ENCODE peak calls at places on chromosomes 11 and 22, in seven cellular contexts. H is GM23248, C is HCT116, S is PC-3, W is neural progenitor cell, O is hepatocyte, Q is MM.1S. F is an unnamed sample.

GRCh38 chr22:19085233-19086043 is 36.8 kb downstream of the DGCR2 start:
- DNase-seq in C (no peak), Q (peak; percentile 28), H (peak; percentile 56), O (peak; percentile 41), W (no peak), S (peak; percentile 51), F (peak; percentile 37)

GRCh38 chr11:126615819-126616218 is 260.3 kb downstream of the ST3GAL4 start:
- DNase-seq in C (no peak), O (no peak), H (no peak), W (no peak), S (no peak), Q (no peak), F (no peak)

GRCh38 chr11:115606223-115607220 is 102.3 kb upstream of the CADM1 start:
- DNase-seq in C (no peak), H (no peak), O (peak; percentile 50), S (no peak), W (no peak), Q (no peak), F (no peak)

GRCh38 chr11:48011125-48012050 is 31.0 kb downstream of the PTPRJ start:
- DNase-seq in C (no peak), W (no peak), Q (no peak), O (no peak), H (no peak), S (no peak), F (no peak)

GRCh38 chr11:44814881-44815592 is 88.3 kb downstream of the TSPAN18 start:
- DNase-seq in Q (no peak), S (no peak), C (no peak), O (no peak), H (peak; percentile 64), W (no peak), F (no peak)

GRCh38 chr11:130428271-130428670 is at the start of gene ADAMTS8:
- DNase-seq in H (peak; percentile 42), S (no peak), W (peak; percentile 69), C (no peak), O (no peak), Q (no peak), F (peak; percentile 62)

GRCh38 chr22:50599816-50600454 is 658 bp upstream of the MAPK8IP2 start:
- DNase-seq in Q (peak; percentile 29), O (peak; percentile 79), H (peak; percentile 64), C (no peak), W (peak; percentile 88), S (peak; percentile 14), F (peak; percentile 76)

GRCh38 chr11:69868871-69869270 is 49.7 kb upstream of the FGF3 start:
- DNase-seq in O (no peak), H (no peak), C (no peak), Q (no peak), S (no peak), W (no peak), F (no peak)

GRCh38 chr11:2578934-2579280 is 120.9 kb downstream of the KCNQ1OT1 start:
- DNase-seq in W (no peak), Q (no peak), H (no peak), C (no peak), S (no peak), O (no peak), F (no peak)

GRCh38 chr11:119350302-119350701 is 3.8 kb upstream of the MFRP start:
- DNase-seq in C (no peak), Q (no peak), S (no peak), O (no peak), W (no peak), H (no peak), F (no peak)

GRCh38 chr11:74679513-74679865 is 51.7 kb downstream of the CHRDL2 start:
- DNase-seq in C (no peak), Q (no peak), W (no peak), O (no peak), S (no peak), H (no peak), F (no peak)

GRCh38 chr11:34052608-34053160 is 1.2 kb downstream of the CAPRIN1 start:
- DNase-seq in W (peak; percentile 56), O (peak; percentile 48), H (peak; percentile 54), Q (peak; percentile 16), S (no peak), C (no peak), F (peak; percentile 19)

GRCh38 chr11:60634151-60634550 is 65.3 kb upstream of the MS4A8 start:
- DNase-seq in W (peak; percentile 57), S (peak; percentile 32), H (peak; percentile 6), O (no peak), C (peak; percentile 1), Q (no peak), F (peak; percentile 74)

GRCh38 chr22:50503475-50504145 is 3.9 kb downstream of the LMF2 start:
- DNase-seq in C (no peak), S (no peak), Q (no peak), W (no peak), H (no peak), O (peak; percentile 8), F (peak; percentile 47)

GRCh38 chr22:29827091-29827490 is 11.0 kb downstream of the ASCC2 start:
- DNase-seq in C (no peak), H (no peak), O (no peak), Q (no peak), W (no peak), S (no peak), F (no peak)

GRCh38 chr11:72568861-72569260 is 105.4 kb downstream of the PDE2A start:
- DNase-seq in W (no peak), Q (no peak), C (no peak), H (peak; percentile 64), S (peak; percentile 57), O (no peak), F (no peak)

GRCh38 chr11:8091671-8092070 is 10.7 kb downstream of the TUB start:
- DNase-seq in W (no peak), Q (no peak), H (no peak), O (no peak), C (no peak), S (no peak), F (no peak)

GRCh38 chr11:8093931-8094575 is 13.0 kb downstream of the TUB start:
- DNase-seq in S (no peak), W (no peak), O (peak; percentile 39), C (no peak), Q (no peak), H (peak; percentile 13), F (no peak)

GRCh38 chr11:8090756-8091155 is 9.7 kb downstream of the TUB start:
- DNase-seq in W (peak; percentile 91), O (peak; percentile 71), C (peak; percentile 8), H (peak; percentile 43), S (peak; percentile 30), Q (peak; percentile 38), F (peak; percentile 95)

GRCh38 chr11:8094656-8095055 is 13.6 kb downstream of the TUB start:
- DNase-seq in W (no peak), S (no peak), H (no peak), C (no peak), O (no peak), Q (no peak), F (no peak)

DNA sequence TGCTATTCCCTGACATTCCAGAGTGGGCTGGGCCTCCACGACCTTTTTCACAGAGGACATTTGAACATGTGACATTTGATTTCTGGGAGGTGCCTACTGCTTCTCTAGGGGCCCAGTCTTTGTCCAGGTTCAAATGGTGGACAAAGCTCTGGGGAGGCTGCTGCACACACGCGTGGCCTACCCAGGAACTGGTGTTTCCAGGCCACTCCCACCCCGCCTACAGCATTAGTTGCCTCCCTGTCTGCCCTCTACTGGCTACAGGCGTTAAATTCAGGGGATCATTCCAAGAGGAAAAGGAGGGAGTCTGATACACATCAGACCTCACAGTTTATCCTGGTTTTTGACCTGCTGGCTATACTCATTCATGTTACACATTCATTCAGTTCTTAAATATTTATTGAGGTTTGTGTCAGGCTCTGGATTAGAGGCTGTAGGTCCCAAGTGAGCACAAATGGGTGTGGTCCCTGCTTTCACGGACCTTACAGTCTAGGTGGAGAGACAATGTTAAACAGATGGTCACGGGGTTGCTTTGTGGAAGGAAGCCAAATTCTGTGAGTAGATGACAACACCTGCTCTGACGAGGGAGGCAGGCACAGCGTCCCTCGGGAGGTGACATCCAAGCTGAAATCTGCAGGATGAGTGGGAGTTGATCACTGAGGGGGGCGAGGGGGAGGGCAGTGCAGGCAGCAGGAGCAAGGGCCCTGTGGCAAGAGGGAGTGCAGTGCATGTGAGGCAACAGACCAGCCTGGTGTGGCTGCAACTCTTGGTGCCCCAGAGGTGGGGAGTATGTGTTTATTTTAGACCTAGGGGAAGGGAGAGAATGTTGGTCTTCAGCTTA is 11.8 kb downstream of the TUB start:
- DNase-seq in S (peak; percentile 76), H (peak; percentile 92), W (peak; percentile 77), Q (peak; percentile 68), O (peak; percentile 77), C (peak; percentile 56), F (peak; percentile 92)
- TF ChIP-seq EZH2phosphoT487 in S (no peak), H (no peak), W (no peak), Q (no peak), O (no peak), C (no peak), F (no peak)

GRCh38 chr11:12114487-12115033 is 4.2 kb downstream of the MICAL2 start:
- DNase-seq in C (no peak), W (no peak), S (no peak), Q (no peak), H (no peak), O (no peak), F (no peak)
- H4K20me1 ChIP-seq in C (no peaks in the 10 kb centered on the region), W (peaks cover 6% of the 10 kb centered on the region), S (peaks cover 35% of the 10 kb centered on the region), Q (no peaks in the 10 kb centered on the region), H (no peaks in the 10 kb centered on the region), O (no peaks in the 10 kb centered on the region), F (no peaks in the 10 kb centered on the region)

GRCh38 chr11:20160425-20161229 is at the start of gene DBX1:
- DNase-seq in C (no peak), H (no peak), W (peak; percentile 30), O (no peak), Q (no peak), S (no peak), F (peak; percentile 28)
- TF ChIP-seq EZH2 in C (no peak), H (peak; percentile 45), W (peak; percentile 23), O (peak; percentile 93), Q (no peak), S (no peak), F (peak; percentile 86)

GRCh38 chr22:30883586-30884145 is 84.9 kb downstream of the MORC2 start:
- DNase-seq in W (no peak), C (no peak), S (no peak), Q (no peak), O (no peak), H (no peak), F (no peak)

GRCh38 chr22:30880847-30881246 is 87.7 kb downstream of the MORC2 start:
- DNase-seq in Q (no peak), S (no peak), W (no peak), O (no peak), H (no peak), C (no peak), F (no peak)

GRCh38 chr22:30882974-30883533 is 85.5 kb downstream of the MORC2 start:
- DNase-seq in S (no peak), W (no peak), C (no peak), O (no peak), Q (no peak), H (no peak), F (no peak)

GRCh38 chr22:30881361-30882180 is 87.0 kb downstream of the MORC2 start:
- DNase-seq in Q (no peak), H (no peak), S (no peak), O (peak; percentile 89), C (no peak), W (peak; percentile 88), F (peak; percentile 17)

DNA sequence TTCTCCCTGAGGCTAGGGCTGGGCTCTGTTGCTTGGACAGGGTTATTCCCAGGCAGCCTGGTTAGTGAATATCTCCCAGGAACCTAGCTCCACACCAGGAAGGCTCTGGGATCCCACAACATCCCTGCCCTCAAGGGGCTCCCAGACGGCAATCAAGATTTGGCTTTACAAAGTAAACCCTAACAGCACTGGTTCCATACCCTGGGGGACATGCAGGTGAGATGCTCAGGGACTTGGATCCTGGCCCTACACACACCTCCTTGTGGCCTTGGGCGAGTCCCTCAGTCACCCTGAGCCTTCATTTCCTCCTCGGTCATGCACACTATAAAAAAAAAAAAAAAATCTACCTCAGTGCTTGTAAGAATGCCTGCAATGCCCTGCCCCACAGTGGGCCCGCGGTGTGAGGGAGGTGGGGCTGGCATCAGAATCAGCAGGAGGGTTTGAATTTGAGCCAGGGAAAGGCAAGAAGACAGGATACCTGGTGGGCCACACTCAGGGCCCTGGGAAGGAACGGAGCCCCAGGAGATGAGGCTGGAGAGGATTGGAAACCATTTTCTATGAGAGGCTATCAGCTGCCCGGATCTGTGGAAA is 86.3 kb downstream of the MORC2 start:
- DNase-seq in Q (no peak), H (no peak), W (no peak), S (peak; percentile 2), C (no peak), O (no peak), F (no peak)
- TF ChIP-seq EZH2phosphoT487 in Q (no peak), H (no peak), W (no peak), S (no peak), C (no peak), O (no peak), F (no peak)